ENCODE peak calls at places on chromosomes 11 and 22, in seven cellular contexts. F is vagina, P is transverse colon, U is prostate gland, H is GM12892, I is suprapubic skin, D is breast epithelium. A is an unnamed sample.

GRCh38 chr11:79437981-79438630 is 2.7 kb downstream of the TENM4 start:
- DNase-seq in P (no peak), F (no peak), I (peak; percentile 79), D (no peak), U (peak; percentile 4), H (peak; percentile 13), A (peak; percentile 45)

GRCh38 chr11:31387379-31387778 is 17.7 kb downstream of the DNAJC24 start:
- DNase-seq in I (no peak), U (no peak), P (no peak), D (no peak), F (no peak), H (no peak), A (peak; percentile 33)

GRCh38 chr11:109298865-109299264 is 123.1 kb upstream of the C11orf87 start:
- DNase-seq in H (no peak), I (no peak), D (no peak), P (no peak), U (no peak), F (no peak), A (no peak)

GRCh38 chr11:1879941-1880720 is 11.6 kb downstream of the PRR33 start:
- DNase-seq in D (no peak), H (peak; percentile 25), I (peak; percentile 92), U (no peak), F (no peak), P (no peak), A (no peak)

GRCh38 chr22:21106000-21106399 is 60.3 kb downstream of the LRRC74B start:
- DNase-seq in P (no peak), I (no peak), D (no peak), F (no peak), H (no peak), U (no peak), A (no peak)

GRCh38 chr11:68146704-68147474 is 25.7 kb upstream of the CHKA start:
- DNase-seq in I (peak; percentile 71), D (no peak), F (no peak), U (peak; percentile 60), H (no peak), P (peak; percentile 84), A (no peak)

GRCh38 chr22:40716116-40716515 is 36.8 kb downstream of the MCHR1 start:
- DNase-seq in F (no peak), H (no peak), U (no peak), I (no peak), P (no peak), D (no peak), A (no peak)

GRCh38 chr22:49657974-49658550 is 169.6 kb downstream of the BRD1 start:
- DNase-seq in P (no peak), D (no peak), H (no peak), U (no peak), F (no peak), I (no peak), A (no peak)

GRCh38 chr11:65382804-65383368 is 440 bp upstream of the SLC25A45 start:
- DNase-seq in H (no peak), I (no peak), P (peak; percentile 91), F (no peak), U (no peak), D (peak; percentile 96), A (no peak)

GRCh38 chr11:88520391-88520790 is 182.9 kb upstream of the CTSC start:
- DNase-seq in H (no peak), F (no peak), I (no peak), P (no peak), D (no peak), U (no peak), A (no peak)

GRCh38 chr11:68470304-68470811 is 9.8 kb downstream of the PPP6R3 start:
- DNase-seq in P (no peak), U (no peak), H (no peak), F (no peak), I (no peak), D (no peak), A (no peak)

GRCh38 chr11:117626576-117626975 is 170.4 kb downstream of the DSCAML1 start:
- DNase-seq in D (no peak), P (no peak), F (no peak), H (no peak), U (no peak), I (no peak), A (no peak)

GRCh38 chr11:110251837-110252236 is 44.6 kb downstream of the RDX start:
- DNase-seq in I (no peak), P (no peak), H (no peak), U (no peak), D (no peak), F (no peak), A (no peak)

GRCh38 chr22:40898850-40899357 is 37.0 kb upstream of the DNAJB7 start:
- DNase-seq in F (no peak), U (no peak), H (peak; percentile 18), D (no peak), P (no peak), I (no peak), A (peak; percentile 71)

GRCh38 chr11:116707250-116707649 is 65.5 kb downstream of the BUD13 start:
- DNase-seq in D (no peak), P (peak; percentile 75), F (no peak), H (no peak), U (no peak), I (no peak), A (peak; percentile 62)

GRCh38 chr11:28537822-28538221 is 429.6 kb downstream of the METTL15 start:
- DNase-seq in I (no peak), D (no peak), U (no peak), H (no peak), F (no peak), P (no peak), A (no peak)

GRCh38 chr11:12414641-12415040 is 37.3 kb downstream of the PARVA start:
- DNase-seq in P (no peak), D (no peak), H (no peak), F (no peak), I (no peak), U (no peak), A (no peak)

GRCh38 chr11:90220391-90220790 is 2.5 kb downstream of the CHORDC1 start:
- DNase-seq in F (no peak), I (no peak), D (no peak), H (no peak), U (no peak), P (no peak), A (no peak)

GRCh38 chr11:88849368-88849767 is 216.4 kb downstream of the GRM5 start:
- DNase-seq in P (no peak), I (no peak), H (no peak), U (no peak), D (no peak), F (no peak), A (no peak)

GRCh38 chr11:59573216-59573615 is 42.4 kb downstream of the OSBP start:
- DNase-seq in I (no peak), P (no peak), D (no peak), H (no peak), U (no peak), F (no peak), A (no peak)

GRCh38 chr11:32440372-32440888 is 5.1 kb upstream of the WT1 start:
- DNase-seq in D (no peak), U (no peak), P (no peak), H (no peak), F (no peak), I (no peak), A (no peak)

GRCh38 chr11:65942531-65942930 is 2.7 kb upstream of the TSGA10IP start:
- DNase-seq in F (no peak), P (no peak), I (no peak), D (no peak), H (no peak), U (no peak), A (no peak)

GRCh38 chr11:58782066-58782465 is 50.3 kb upstream of the GLYAT start:
- DNase-seq in H (no peak), I (no peak), U (no peak), D (no peak), P (no peak), F (no peak), A (no peak)

GRCh38 chr22:45268167-45268957 is 16.4 kb upstream of the UPK3A start:
- DNase-seq in D (no peak), P (peak; percentile 45), H (no peak), U (no peak), F (no peak), I (no peak), A (peak; percentile 95)

GRCh38 chr22:45272498-45272897 is 12.3 kb upstream of the UPK3A start:
- DNase-seq in H (no peak), I (no peak), F (no peak), U (no peak), D (no peak), P (no peak), A (no peak)

GRCh38 chr22:45270095-45271020 is 14.4 kb upstream of the UPK3A start:
- DNase-seq in F (no peak), U (no peak), D (no peak), H (no peak), I (no peak), P (no peak), A (no peak)

GRCh38 chr22:45271667-45272188 is 13.0 kb upstream of the UPK3A start:
- DNase-seq in I (no peak), F (no peak), U (no peak), H (no peak), D (no peak), P (peak; percentile 52), A (no peak)

GRCh38 chr22:45268958-45269844 is 15.5 kb upstream of the UPK3A start:
- DNase-seq in P (peak; percentile 91), F (no peak), U (peak; percentile 85), I (peak; percentile 88), H (peak; percentile 75), D (peak; percentile 81), A (peak; percentile 88)
- TF ChIP-seq POLR2AphosphoS5 in P (peak; percentile 55), F (no peak), U (peak; percentile 31), I (no peak), H (no peak), D (peak; percentile 62), A (peak; percentile 52)

GRCh38 chr11:57155838-57156583 is 25.7 kb upstream of the LRRC55 start:
- DNase-seq in H (no peak), I (no peak), D (no peak), U (no peak), F (peak; percentile 55), P (no peak), A (peak; percentile 52)
- TF ChIP-seq POLR2AphosphoS5 in H (no peak), I (no peak), D (no peak), U (no peak), F (no peak), P (peak; percentile 66), A (no peak)

GRCh38 chr11:62792193-62792575 is 378 bp upstream of the TMEM223 start:
- DNase-seq in U (no peak), I (no peak), F (no peak), D (no peak), H (no peak), P (peak; percentile 29), A (peak; percentile 46)
- TF ChIP-seq POLR2AphosphoS5 in U (no peak), I (no peak), F (no peak), D (no peak), H (no peak), P (no peak), A (no peak)

DNA sequence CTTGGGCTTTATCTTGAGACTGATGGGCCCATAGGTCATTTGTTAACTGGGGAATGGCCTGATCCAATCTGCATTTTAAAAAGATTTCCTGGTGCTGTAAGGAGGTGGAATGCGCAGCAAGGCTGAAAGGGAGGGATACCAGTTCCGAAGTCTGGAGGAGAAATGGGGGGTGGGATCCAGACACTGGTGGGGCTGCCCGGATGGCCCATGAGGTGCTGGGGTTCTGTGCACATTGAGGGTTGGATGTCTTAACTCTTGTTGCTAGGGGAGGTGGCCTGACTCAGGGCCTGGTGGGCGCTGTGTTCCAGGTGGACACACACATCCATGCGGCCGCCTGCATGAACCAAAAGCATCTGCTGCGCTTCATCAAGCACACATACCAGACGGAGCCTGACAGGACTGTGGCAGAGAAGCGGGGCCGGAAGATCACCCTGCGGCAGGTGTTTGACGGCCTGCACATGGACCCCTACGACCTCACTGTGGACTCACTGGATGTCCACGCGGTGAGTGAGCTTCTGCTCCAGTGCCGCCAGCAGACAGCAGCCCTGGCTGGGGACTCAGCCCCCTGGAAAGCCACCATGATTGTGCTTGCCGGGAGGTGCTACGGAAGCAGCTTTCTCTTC is 38.1 kb downstream of the AMPD3 start:
- DNase-seq in D (peak; percentile 28), P (no peak), H (no peak), I (peak; percentile 56), U (no peak), F (peak; percentile 91), A (no peak)
- TF ChIP-seq POLR2AphosphoS5 in D (no peak), P (no peak), H (no peak), I (no peak), U (no peak), F (no peak), A (no peak)

A was measured in GM23338.